ENCODE peak calls at places on chromosomes 7 and 10, in four cellular contexts. One of them, this sample, is unnamed.
A peak's percentile ranks its signal among the peaks of the same experiment; 100 is the strongest.

GRCh38 chr10:126876456-126876855 is 28.8 kb upstream of the DOCK1 start:
- DNase-seq in AG04450: no peak
- DNase-seq in foreskin fibroblast: no peak
- DNase-seq in kidney epithelial cell: no peak
- DNase-seq in this sample: no peak

GRCh38 chr10:72050873-72051272 is 37.5 kb downstream of the SPOCK2 start:
- DNase-seq in AG04450: no peak
- DNase-seq in foreskin fibroblast: no peak
- DNase-seq in kidney epithelial cell: no peak
- DNase-seq in this sample: no peak

GRCh38 chr7:38321515-38321944 is 48.1 kb upstream of the TARP start:
- DNase-seq in AG04450: peak; percentile 36
- DNase-seq in foreskin fibroblast: peak; percentile 32
- DNase-seq in kidney epithelial cell: no peak
- DNase-seq in this sample: no peak

GRCh38 chr10:2619472-2619871 is 447.9 kb upstream of the PFKP start:
- DNase-seq in AG04450: no peak
- DNase-seq in foreskin fibroblast: no peak
- DNase-seq in kidney epithelial cell: no peak
- DNase-seq in this sample: no peak

GRCh38 chr10:72109619-72110215 is 21.4 kb upstream of the SPOCK2 start:
- DNase-seq in AG04450: no peak
- DNase-seq in foreskin fibroblast: no peak
- DNase-seq in kidney epithelial cell: no peak
- DNase-seq in this sample: no peak

GRCh38 chr7:22821702-22822485 is 755 bp downstream of the TOMM7 start:
- DNase-seq in AG04450: no peak
- DNase-seq in foreskin fibroblast: no peak
- DNase-seq in kidney epithelial cell: no peak
- DNase-seq in this sample: no peak

GRCh38 chr10:79178614-79179403 is 110.0 kb downstream of the ZMIZ1 start:
- DNase-seq in AG04450: peak; percentile 79
- DNase-seq in foreskin fibroblast: peak; percentile 72
- DNase-seq in kidney epithelial cell: peak; percentile 86
- DNase-seq in this sample: no peak

GRCh38 chr7:103632005-103632639 is 186.1 kb upstream of the SLC26A5 start:
- DNase-seq in AG04450: no peak
- DNase-seq in foreskin fibroblast: no peak
- DNase-seq in kidney epithelial cell: no peak
- DNase-seq in this sample: no peak

GRCh38 chr7:28245108-28245868 is 64.7 kb upstream of the JAZF1 start:
- DNase-seq in AG04450: no peak
- DNase-seq in foreskin fibroblast: no peak
- DNase-seq in kidney epithelial cell: no peak
- DNase-seq in this sample: no peak

GRCh38 chr10:75655791-75656451 is 224.5 kb downstream of the LRMDA start:
- DNase-seq in AG04450: no peak
- DNase-seq in foreskin fibroblast: no peak
- DNase-seq in kidney epithelial cell: no peak
- DNase-seq in this sample: no peak

GRCh38 chr7:19377611-19378339 is 232.6 kb upstream of the FERD3L start:
- DNase-seq in AG04450: peak; percentile 53
- DNase-seq in foreskin fibroblast: peak; percentile 42
- DNase-seq in kidney epithelial cell: no peak
- DNase-seq in this sample: no peak

GRCh38 chr10:100506596-100507356 is 12.9 kb downstream of the SEC31B start:
- DNase-seq in AG04450: no peak
- DNase-seq in foreskin fibroblast: peak; percentile 73
- DNase-seq in kidney epithelial cell: no peak
- DNase-seq in this sample: no peak

GRCh38 chr7:138886501-138886917 is 88.5 kb upstream of the ATP6V0A4 start:
- DNase-seq in AG04450: peak; percentile 38
- DNase-seq in foreskin fibroblast: peak; percentile 41
- DNase-seq in kidney epithelial cell: peak; percentile 28
- DNase-seq in this sample: peak; percentile 76

GRCh38 chr7:77464589-77464988 is 48.4 kb upstream of the GSAP start:
- DNase-seq in AG04450: no peak
- DNase-seq in foreskin fibroblast: no peak
- DNase-seq in kidney epithelial cell: no peak
- DNase-seq in this sample: peak; percentile 46

GRCh38 chr7:40268836-40269235 is 134.0 kb downstream of the SUGCT start:
- DNase-seq in AG04450: no peak
- DNase-seq in foreskin fibroblast: no peak
- DNase-seq in kidney epithelial cell: no peak
- DNase-seq in this sample: no peak

GRCh38 chr10:17586741-17587720 is 30.1 kb downstream of the HACD1 start:
- DNase-seq in AG04450: no peak
- DNase-seq in foreskin fibroblast: peak; percentile 20
- DNase-seq in kidney epithelial cell: no peak
- DNase-seq in this sample: no peak

GRCh38 chr7:27196287-27196739 is 3.6 kb downstream of the HOXA13 start:
- DNase-seq in AG04450: peak; percentile 37
- DNase-seq in foreskin fibroblast: no peak
- DNase-seq in kidney epithelial cell: peak; percentile 45
- DNase-seq in this sample: peak; percentile 61

GRCh38 chr7:6256709-6257535 is 15.5 kb downstream of the CYTH3 start:
- DNase-seq in AG04450: no peak
- DNase-seq in foreskin fibroblast: peak; percentile 70
- DNase-seq in kidney epithelial cell: no peak
- DNase-seq in this sample: peak; percentile 62

GRCh38 chr10:72742077-72742476 is 50.1 kb downstream of the MCU start:
- DNase-seq in AG04450: no peak
- DNase-seq in foreskin fibroblast: no peak
- DNase-seq in kidney epithelial cell: no peak
- DNase-seq in this sample: no peak

GRCh38 chr10:42932735-42933453 is 144.0 kb upstream of the RET start:
- DNase-seq in AG04450: no peak
- DNase-seq in foreskin fibroblast: no peak
- DNase-seq in kidney epithelial cell: no peak
- DNase-seq in this sample: no peak

GRCh38 chr10:52701647-52702046 is 70.9 kb downstream of the MBL2 start:
- DNase-seq in AG04450: peak; percentile 3
- DNase-seq in foreskin fibroblast: no peak
- DNase-seq in kidney epithelial cell: no peak
- DNase-seq in this sample: no peak

GRCh38 chr7:77570330-77571011 is 33.4 kb downstream of the PTPN12 start:
- DNase-seq in AG04450: peak; percentile 2
- DNase-seq in foreskin fibroblast: peak; percentile 50
- DNase-seq in kidney epithelial cell: peak; percentile 35
- DNase-seq in this sample: no peak

GRCh38 chr7:8260871-8261707 is 878 bp downstream of the ICA1 start:
- DNase-seq in AG04450: no peak
- DNase-seq in foreskin fibroblast: no peak
- DNase-seq in kidney epithelial cell: no peak
- DNase-seq in this sample: peak; percentile 15

GRCh38 chr7:4733936-4734528 is 41.4 kb upstream of the AP5Z1 start:
- DNase-seq in AG04450: no peak
- DNase-seq in foreskin fibroblast: no peak
- DNase-seq in kidney epithelial cell: no peak
- DNase-seq in this sample: no peak

GRCh38 chr10:3766046-3766761 is 18.8 kb downstream of the KLF6 start:
- DNase-seq in AG04450: no peak
- DNase-seq in foreskin fibroblast: no peak
- DNase-seq in kidney epithelial cell: no peak
- DNase-seq in this sample: no peak

GRCh38 chr10:17989908-17990767 is 38.4 kb downstream of the SLC39A12 start:
- DNase-seq in AG04450: no peak
- DNase-seq in foreskin fibroblast: peak; percentile 80
- DNase-seq in kidney epithelial cell: no peak
- DNase-seq in this sample: peak; percentile 47

GRCh38 chr10:14153570-14154055 is 177.1 kb downstream of the FRMD4A start:
- DNase-seq in AG04450: no peak
- DNase-seq in foreskin fibroblast: no peak
- DNase-seq in kidney epithelial cell: no peak
- DNase-seq in this sample: no peak

GRCh38 chr10:132443605-132443997 is 46.6 kb downstream of the PWWP2B start:
- DNase-seq in AG04450: no peak
- DNase-seq in foreskin fibroblast: no peak
- DNase-seq in kidney epithelial cell: no peak
- DNase-seq in this sample: peak; percentile 67

GRCh38 chr7:1225462-1226154 is 7.1 kb upstream of the UNCX start:
- DNase-seq in AG04450: no peak
- DNase-seq in foreskin fibroblast: no peak
- DNase-seq in kidney epithelial cell: no peak
- DNase-seq in this sample: peak; percentile 75

GRCh38 chr7:4745971-4746919 is 29.2 kb upstream of the AP5Z1 start:
- DNase-seq in AG04450: no peak
- DNase-seq in foreskin fibroblast: peak; percentile 41
- DNase-seq in kidney epithelial cell: no peak
- DNase-seq in this sample: no peak

GRCh38 chr7:69219381-69219780 is 378.9 kb upstream of the AUTS2 start:
- DNase-seq in AG04450: no peak
- DNase-seq in foreskin fibroblast: no peak
- DNase-seq in kidney epithelial cell: no peak
- DNase-seq in this sample: no peak

GRCh38 chr7:2626498-2627117 is 5.2 kb upstream of the TTYH3 start:
- DNase-seq in AG04450: no peak
- DNase-seq in foreskin fibroblast: peak; percentile 48
- DNase-seq in kidney epithelial cell: no peak
- DNase-seq in this sample: no peak

GRCh38 chr10:45551387-45551786 is 121.2 kb downstream of the ZFAND4 start:
- DNase-seq in AG04450: no peak
- DNase-seq in foreskin fibroblast: no peak
- DNase-seq in kidney epithelial cell: no peak
- DNase-seq in this sample: no peak

GRCh38 chr10:580796-581195 is 108.7 kb downstream of the DIP2C start:
- DNase-seq in AG04450: peak; percentile 70
- DNase-seq in foreskin fibroblast: peak; percentile 84
- DNase-seq in kidney epithelial cell: no peak
- DNase-seq in this sample: no peak

GRCh38 chr7:141864765-141865447 is 23.6 kb upstream of the PRSS37 start:
- DNase-seq in AG04450: no peak
- DNase-seq in foreskin fibroblast: no peak
- DNase-seq in kidney epithelial cell: peak; percentile 12
- DNase-seq in this sample: no peak

GRCh38 chr7:129908181-129908580 is 44.6 kb downstream of the UBE2H start:
- DNase-seq in AG04450: no peak
- DNase-seq in foreskin fibroblast: no peak
- DNase-seq in kidney epithelial cell: no peak
- DNase-seq in this sample: no peak

DNA sequence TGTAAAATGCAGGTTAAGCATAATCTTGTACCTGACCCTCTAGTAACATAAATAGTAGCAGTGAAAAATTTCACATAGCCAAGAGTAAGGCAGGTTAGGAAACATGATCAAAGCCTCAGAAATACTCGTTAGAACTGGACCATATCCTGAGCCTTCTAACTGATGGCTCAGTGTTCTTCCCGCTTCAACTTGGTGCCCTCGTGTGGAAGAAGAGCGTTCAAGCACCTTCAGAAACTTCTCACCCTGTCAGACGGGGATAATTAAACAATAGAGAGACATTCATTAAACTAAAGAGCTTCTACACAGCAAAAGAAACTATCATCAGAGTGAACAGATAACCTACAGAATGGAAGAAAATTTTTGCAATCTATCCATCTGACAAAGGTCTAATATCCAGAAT is 124.5 kb downstream of the MYOF start:
- DNase-seq in AG04450: no peak
- DNase-seq in foreskin fibroblast: no peak
- DNase-seq in kidney epithelial cell: no peak
- DNase-seq in this sample: no peak
- TF ChIP-seq CTCF in AG04450: peak; percentile 57
- TF ChIP-seq CTCF in foreskin fibroblast: peak; percentile 59
- TF ChIP-seq CTCF in kidney epithelial cell: peak; percentile 64
- TF ChIP-seq CTCF in this sample: peak; percentile 48

GRCh38 chr10:19416164-19416563 is 367.6 kb downstream of the MALRD1 start:
- DNase-seq in AG04450: no peak
- DNase-seq in foreskin fibroblast: no peak
- DNase-seq in kidney epithelial cell: no peak
- DNase-seq in this sample: no peak

GRCh38 chr10:19417740-19418139 is 369.1 kb downstream of the MALRD1 start:
- DNase-seq in AG04450: no peak
- DNase-seq in foreskin fibroblast: no peak
- DNase-seq in kidney epithelial cell: no peak
- DNase-seq in this sample: no peak

GRCh38 chr10:19411119-19411518 is 362.5 kb downstream of the MALRD1 start:
- DNase-seq in AG04450: no peak
- DNase-seq in foreskin fibroblast: no peak
- DNase-seq in kidney epithelial cell: no peak
- DNase-seq in this sample: no peak

GRCh38 chr10:19408924-19409323 is 360.3 kb downstream of the MALRD1 start:
- DNase-seq in AG04450: no peak
- DNase-seq in foreskin fibroblast: no peak
- DNase-seq in kidney epithelial cell: no peak
- DNase-seq in this sample: no peak

GRCh38 chr10:19412531-19412930 is 363.9 kb downstream of the MALRD1 start:
- DNase-seq in AG04450: peak; percentile 10
- DNase-seq in foreskin fibroblast: no peak
- DNase-seq in kidney epithelial cell: peak; percentile 4
- DNase-seq in this sample: no peak
- TF ChIP-seq CTCF in AG04450: peak; percentile 65
- TF ChIP-seq CTCF in foreskin fibroblast: no peak
- TF ChIP-seq CTCF in kidney epithelial cell: peak; percentile 55
- TF ChIP-seq CTCF in this sample: peak; percentile 28

DNA sequence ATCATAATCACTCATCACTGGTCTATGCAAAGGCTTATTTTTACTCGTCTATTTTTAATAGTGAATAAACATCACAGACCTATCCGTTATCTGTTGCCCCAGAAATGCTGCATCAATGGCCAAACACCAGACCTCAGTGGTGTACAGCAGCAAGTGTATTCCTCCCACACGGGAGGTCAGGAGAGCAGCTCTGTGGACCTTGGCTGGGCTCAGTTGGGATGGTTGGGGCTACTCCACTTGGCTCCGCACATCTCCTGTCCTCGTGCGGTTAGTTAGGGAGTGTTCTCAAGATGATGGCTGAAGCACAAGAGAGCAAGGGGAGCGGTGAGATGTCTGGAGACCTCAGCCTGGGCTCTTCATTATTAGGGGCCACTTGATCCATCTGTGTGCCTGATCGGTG is 2.0 kb downstream of the AKR1E2 start:
- DNase-seq in AG04450: no peak
- DNase-seq in foreskin fibroblast: no peak
- DNase-seq in kidney epithelial cell: no peak
- DNase-seq in this sample: no peak
- TF ChIP-seq CTCF in AG04450: no peak
- TF ChIP-seq CTCF in foreskin fibroblast: no peak
- TF ChIP-seq CTCF in kidney epithelial cell: no peak
- TF ChIP-seq CTCF in this sample: no peak

GRCh38 chr7:86407291-86407690 is 236.4 kb upstream of the GRM3 start:
- DNase-seq in AG04450: no peak
- DNase-seq in foreskin fibroblast: no peak
- DNase-seq in kidney epithelial cell: peak; percentile 51
- DNase-seq in this sample: no peak
- TF ChIP-seq CTCF in AG04450: no peak
- TF ChIP-seq CTCF in foreskin fibroblast: no peak
- TF ChIP-seq CTCF in kidney epithelial cell: no peak
- TF ChIP-seq CTCF in this sample: no peak

GRCh38 chr10:101771380-101771779 is 4.5 kb downstream of the FGF8 start:
- DNase-seq in AG04450: no peak
- DNase-seq in foreskin fibroblast: no peak
- DNase-seq in kidney epithelial cell: no peak
- DNase-seq in this sample: peak; percentile 15
- TF ChIP-seq CTCF in AG04450: no peak
- TF ChIP-seq CTCF in foreskin fibroblast: no peak
- TF ChIP-seq CTCF in kidney epithelial cell: no peak
- TF ChIP-seq CTCF in this sample: no peak

GRCh38 chr10:11853468-11853867 is 30.3 kb downstream of the PROSER2 start:
- DNase-seq in AG04450: no peak
- DNase-seq in foreskin fibroblast: no peak
- DNase-seq in kidney epithelial cell: no peak
- DNase-seq in this sample: no peak
- TF ChIP-seq CTCF in AG04450: peak; percentile 12
- TF ChIP-seq CTCF in foreskin fibroblast: no peak
- TF ChIP-seq CTCF in kidney epithelial cell: peak; percentile 3
- TF ChIP-seq CTCF in this sample: no peak

This sample was measured in GM10248.